ENCODE peak calls at places on chromosomes 7 and 10, in ten cellular contexts. One of them, this sample, is unnamed.

GRCh38 chr10:91681361-91682276 is 48.7 kb upstream of the PPP1R3C start:
- DNase-seq in cardiac fibroblast: peak
- DNase-seq in activated CD8-positive, alpha-beta T cell treated with anti-CD3 and anti-CD28 coated beads for 36 hours: peak
- DNase-seq in left cardiac atrium: peak
- DNase-seq in brain microvascular endothelial cell: no peak
- DNase-seq in NCI-H526: no peak
- DNase-seq in activated CD4-positive, alpha-beta T cell treated with anti-CD3 and anti-CD28 coated beads for 48 hours: peak
- DNase-seq in NCI-H1930: no peak
- DNase-seq in Panc1: no peak
- DNase-seq in ELF-1: no peak
- DNase-seq in this sample: peak

GRCh38 chr7:124752310-124752709 is 13.3 kb downstream of the GPR37 start:
- DNase-seq in cardiac fibroblast: no peak
- DNase-seq in activated CD8-positive, alpha-beta T cell treated with anti-CD3 and anti-CD28 coated beads for 36 hours: no peak
- DNase-seq in left cardiac atrium: no peak
- DNase-seq in brain microvascular endothelial cell: no peak
- DNase-seq in NCI-H526: no peak
- DNase-seq in activated CD4-positive, alpha-beta T cell treated with anti-CD3 and anti-CD28 coated beads for 48 hours: no peak
- DNase-seq in NCI-H1930: no peak
- DNase-seq in Panc1: no peak
- DNase-seq in ELF-1: no peak
- DNase-seq in this sample: peak

GRCh38 chr10:113697595-113697994 is 17.9 kb downstream of the CASP7 start:
- DNase-seq in cardiac fibroblast: no peak
- DNase-seq in activated CD8-positive, alpha-beta T cell treated with anti-CD3 and anti-CD28 coated beads for 36 hours: no peak
- DNase-seq in left cardiac atrium: no peak
- DNase-seq in brain microvascular endothelial cell: no peak
- DNase-seq in NCI-H526: no peak
- DNase-seq in activated CD4-positive, alpha-beta T cell treated with anti-CD3 and anti-CD28 coated beads for 48 hours: no peak
- DNase-seq in NCI-H1930: no peak
- DNase-seq in Panc1: no peak
- DNase-seq in ELF-1: no peak
- DNase-seq in this sample: no peak

GRCh38 chr7:30630986-30631385 is 36.3 kb downstream of the GARS1 start:
- DNase-seq in cardiac fibroblast: no peak
- DNase-seq in activated CD8-positive, alpha-beta T cell treated with anti-CD3 and anti-CD28 coated beads for 36 hours: no peak
- DNase-seq in left cardiac atrium: no peak
- DNase-seq in brain microvascular endothelial cell: no peak
- DNase-seq in NCI-H526: no peak
- DNase-seq in activated CD4-positive, alpha-beta T cell treated with anti-CD3 and anti-CD28 coated beads for 48 hours: no peak
- DNase-seq in NCI-H1930: no peak
- DNase-seq in Panc1: no peak
- DNase-seq in ELF-1: no peak
- DNase-seq in this sample: no peak

GRCh38 chr7:1531263-1531978 is 919 bp downstream of the MAFK start:
- DNase-seq in cardiac fibroblast: peak
- DNase-seq in activated CD8-positive, alpha-beta T cell treated with anti-CD3 and anti-CD28 coated beads for 36 hours: peak
- DNase-seq in left cardiac atrium: peak
- DNase-seq in brain microvascular endothelial cell: no peak
- DNase-seq in NCI-H526: no peak
- DNase-seq in activated CD4-positive, alpha-beta T cell treated with anti-CD3 and anti-CD28 coated beads for 48 hours: peak
- DNase-seq in NCI-H1930: no peak
- DNase-seq in Panc1: no peak
- DNase-seq in ELF-1: peak
- DNase-seq in this sample: peak

GRCh38 chr10:131851332-131851731 is 49.5 kb upstream of the PPP2R2D start:
- DNase-seq in cardiac fibroblast: no peak
- DNase-seq in activated CD8-positive, alpha-beta T cell treated with anti-CD3 and anti-CD28 coated beads for 36 hours: no peak
- DNase-seq in left cardiac atrium: no peak
- DNase-seq in brain microvascular endothelial cell: no peak
- DNase-seq in NCI-H526: no peak
- DNase-seq in activated CD4-positive, alpha-beta T cell treated with anti-CD3 and anti-CD28 coated beads for 48 hours: no peak
- DNase-seq in NCI-H1930: no peak
- DNase-seq in Panc1: no peak
- DNase-seq in ELF-1: no peak
- DNase-seq in this sample: no peak

GRCh38 chr10:3333426-3333825 is 160.8 kb upstream of the PITRM1 start:
- DNase-seq in cardiac fibroblast: no peak
- DNase-seq in activated CD8-positive, alpha-beta T cell treated with anti-CD3 and anti-CD28 coated beads for 36 hours: no peak
- DNase-seq in left cardiac atrium: no peak
- DNase-seq in brain microvascular endothelial cell: no peak
- DNase-seq in NCI-H526: no peak
- DNase-seq in activated CD4-positive, alpha-beta T cell treated with anti-CD3 and anti-CD28 coated beads for 48 hours: no peak
- DNase-seq in NCI-H1930: no peak
- DNase-seq in Panc1: no peak
- DNase-seq in ELF-1: peak
- DNase-seq in this sample: no peak

GRCh38 chr7:155618708-155619633 is 25.5 kb upstream of the RBM33 start:
- DNase-seq in cardiac fibroblast: peak
- DNase-seq in activated CD8-positive, alpha-beta T cell treated with anti-CD3 and anti-CD28 coated beads for 36 hours: no peak
- DNase-seq in left cardiac atrium: no peak
- DNase-seq in brain microvascular endothelial cell: peak
- DNase-seq in NCI-H526: peak
- DNase-seq in activated CD4-positive, alpha-beta T cell treated with anti-CD3 and anti-CD28 coated beads for 48 hours: no peak
- DNase-seq in NCI-H1930: no peak
- DNase-seq in Panc1: no peak
- DNase-seq in ELF-1: no peak
- DNase-seq in this sample: peak

GRCh38 chr10:104349623-104350142 is 4.0 kb upstream of the CFAP58 start:
- DNase-seq in cardiac fibroblast: peak
- DNase-seq in activated CD8-positive, alpha-beta T cell treated with anti-CD3 and anti-CD28 coated beads for 36 hours: no peak
- DNase-seq in left cardiac atrium: no peak
- DNase-seq in brain microvascular endothelial cell: no peak
- DNase-seq in NCI-H526: no peak
- DNase-seq in activated CD4-positive, alpha-beta T cell treated with anti-CD3 and anti-CD28 coated beads for 48 hours: no peak
- DNase-seq in NCI-H1930: no peak
- DNase-seq in Panc1: no peak
- DNase-seq in ELF-1: peak
- DNase-seq in this sample: peak

GRCh38 chr7:45888185-45888992 is at the start of gene IGFBP1:
- DNase-seq in cardiac fibroblast: peak
- DNase-seq in activated CD8-positive, alpha-beta T cell treated with anti-CD3 and anti-CD28 coated beads for 36 hours: no peak
- DNase-seq in left cardiac atrium: no peak
- DNase-seq in brain microvascular endothelial cell: no peak
- DNase-seq in NCI-H526: no peak
- DNase-seq in activated CD4-positive, alpha-beta T cell treated with anti-CD3 and anti-CD28 coated beads for 48 hours: no peak
- DNase-seq in NCI-H1930: no peak
- DNase-seq in Panc1: no peak
- DNase-seq in ELF-1: peak
- DNase-seq in this sample: peak

GRCh38 chr10:103447187-103447586 is 5.0 kb downstream of the CALHM2 start:
- DNase-seq in cardiac fibroblast: no peak
- DNase-seq in activated CD8-positive, alpha-beta T cell treated with anti-CD3 and anti-CD28 coated beads for 36 hours: no peak
- DNase-seq in left cardiac atrium: no peak
- DNase-seq in brain microvascular endothelial cell: no peak
- DNase-seq in NCI-H526: no peak
- DNase-seq in activated CD4-positive, alpha-beta T cell treated with anti-CD3 and anti-CD28 coated beads for 48 hours: no peak
- DNase-seq in NCI-H1930: no peak
- DNase-seq in Panc1: no peak
- DNase-seq in ELF-1: no peak
- DNase-seq in this sample: no peak

GRCh38 chr10:80468002-80468401 is 13.9 kb downstream of the TSPAN14 start:
- DNase-seq in cardiac fibroblast: peak
- DNase-seq in activated CD8-positive, alpha-beta T cell treated with anti-CD3 and anti-CD28 coated beads for 36 hours: peak
- DNase-seq in left cardiac atrium: peak
- DNase-seq in brain microvascular endothelial cell: no peak
- DNase-seq in NCI-H526: no peak
- DNase-seq in activated CD4-positive, alpha-beta T cell treated with anti-CD3 and anti-CD28 coated beads for 48 hours: peak
- DNase-seq in NCI-H1930: no peak
- DNase-seq in Panc1: no peak
- DNase-seq in ELF-1: peak
- DNase-seq in this sample: no peak

GRCh38 chr7:24075426-24075810 is 208.6 kb upstream of the NPY start:
- DNase-seq in cardiac fibroblast: no peak
- DNase-seq in activated CD8-positive, alpha-beta T cell treated with anti-CD3 and anti-CD28 coated beads for 36 hours: no peak
- DNase-seq in left cardiac atrium: no peak
- DNase-seq in brain microvascular endothelial cell: no peak
- DNase-seq in NCI-H526: no peak
- DNase-seq in activated CD4-positive, alpha-beta T cell treated with anti-CD3 and anti-CD28 coated beads for 48 hours: no peak
- DNase-seq in NCI-H1930: no peak
- DNase-seq in Panc1: no peak
- DNase-seq in ELF-1: no peak
- DNase-seq in this sample: peak

GRCh38 chr7:1457059-1457948 is 2.0 kb downstream of the MICALL2 start:
- DNase-seq in cardiac fibroblast: no peak
- DNase-seq in activated CD8-positive, alpha-beta T cell treated with anti-CD3 and anti-CD28 coated beads for 36 hours: no peak
- DNase-seq in left cardiac atrium: no peak
- DNase-seq in brain microvascular endothelial cell: no peak
- DNase-seq in NCI-H526: no peak
- DNase-seq in activated CD4-positive, alpha-beta T cell treated with anti-CD3 and anti-CD28 coated beads for 48 hours: no peak
- DNase-seq in NCI-H1930: no peak
- DNase-seq in Panc1: no peak
- DNase-seq in ELF-1: no peak
- DNase-seq in this sample: no peak

This sample was measured in EH.